ENCODE peak calls at places on chromosomes 3 and 15, in seven cellular contexts. One of them, this sample, is unnamed.

GRCh38 chr3:134601539-134602439 is 49.0 kb downstream of the KY start:
- DNase-seq in sigmoid colon: no peak
- DNase-seq in breast epithelium: no peak
- DNase-seq in uterus: no peak
- DNase-seq in H9: peak; percentile 84
- DNase-seq in pancreas: peak; percentile 12
- DNase-seq in CD4-positive, alpha-beta T cell: no peak
- DNase-seq in this sample: no peak

GRCh38 chr3:63344676-63345075 is 66.6 kb downstream of the SYNPR start:
- DNase-seq in breast epithelium: no peak
- DNase-seq in uterus: no peak
- DNase-seq in pancreas: no peak
- DNase-seq in CD4-positive, alpha-beta T cell: no peak
- DNase-seq in H9: peak; percentile 49
- DNase-seq in sigmoid colon: no peak
- DNase-seq in this sample: no peak

GRCh38 chr3:172613845-172614244 is 90.6 kb upstream of the TNFSF10 start:
- DNase-seq in pancreas: no peak
- DNase-seq in H9: no peak
- DNase-seq in sigmoid colon: no peak
- DNase-seq in CD4-positive, alpha-beta T cell: no peak
- DNase-seq in uterus: no peak
- DNase-seq in breast epithelium: no peak
- DNase-seq in this sample: no peak

GRCh38 chr15:79635149-79635771 is 203.1 kb downstream of the MINAR1 start:
- DNase-seq in CD4-positive, alpha-beta T cell: no peak
- DNase-seq in pancreas: no peak
- DNase-seq in breast epithelium: no peak
- DNase-seq in H9: no peak
- DNase-seq in sigmoid colon: no peak
- DNase-seq in uterus: no peak
- DNase-seq in this sample: no peak

GRCh38 chr15:70049701-70050445 is 47.8 kb downstream of the TLE3 start:
- DNase-seq in pancreas: no peak
- DNase-seq in H9: no peak
- DNase-seq in uterus: no peak
- DNase-seq in sigmoid colon: peak; percentile 54
- DNase-seq in breast epithelium: no peak
- DNase-seq in CD4-positive, alpha-beta T cell: no peak
- DNase-seq in this sample: no peak

GRCh38 chr3:24259901-24260512 is 234.6 kb downstream of the THRB start:
- DNase-seq in breast epithelium: no peak
- DNase-seq in sigmoid colon: no peak
- DNase-seq in H9: no peak
- DNase-seq in pancreas: no peak
- DNase-seq in uterus: peak; percentile 35
- DNase-seq in CD4-positive, alpha-beta T cell: no peak
- DNase-seq in this sample: no peak

GRCh38 chr3:152396867-152397266 is 128.1 kb downstream of the MBNL1 start:
- DNase-seq in H9: no peak
- DNase-seq in uterus: no peak
- DNase-seq in sigmoid colon: no peak
- DNase-seq in CD4-positive, alpha-beta T cell: no peak
- DNase-seq in pancreas: no peak
- DNase-seq in breast epithelium: no peak
- DNase-seq in this sample: no peak

GRCh38 chr3:78004578-78004977 is 964.7 kb downstream of the ROBO2 start:
- DNase-seq in CD4-positive, alpha-beta T cell: no peak
- DNase-seq in uterus: no peak
- DNase-seq in pancreas: no peak
- DNase-seq in breast epithelium: no peak
- DNase-seq in H9: no peak
- DNase-seq in sigmoid colon: no peak
- DNase-seq in this sample: no peak

GRCh38 chr15:85414495-85414894 is 34.1 kb downstream of the AKAP13 start:
- DNase-seq in uterus: no peak
- DNase-seq in sigmoid colon: no peak
- DNase-seq in CD4-positive, alpha-beta T cell: no peak
- DNase-seq in pancreas: no peak
- DNase-seq in breast epithelium: no peak
- DNase-seq in H9: no peak
- DNase-seq in this sample: no peak

GRCh38 chr15:99962006-99962561 is 228.8 kb upstream of the LYSMD4 start:
- DNase-seq in H9: no peak
- DNase-seq in CD4-positive, alpha-beta T cell: no peak
- DNase-seq in pancreas: no peak
- DNase-seq in breast epithelium: no peak
- DNase-seq in sigmoid colon: peak; percentile 42
- DNase-seq in uterus: peak; percentile 5
- DNase-seq in this sample: no peak

GRCh38 chr3:40116478-40117162 is 192.9 kb upstream of the EIF1B start:
- DNase-seq in sigmoid colon: no peak
- DNase-seq in CD4-positive, alpha-beta T cell: no peak
- DNase-seq in breast epithelium: no peak
- DNase-seq in H9: no peak
- DNase-seq in pancreas: no peak
- DNase-seq in uterus: no peak
- DNase-seq in this sample: no peak

GRCh38 chr15:78910836-78911235 is 34.0 kb downstream of the CTSH start:
- DNase-seq in uterus: no peak
- DNase-seq in sigmoid colon: no peak
- DNase-seq in CD4-positive, alpha-beta T cell: no peak
- DNase-seq in H9: no peak
- DNase-seq in breast epithelium: no peak
- DNase-seq in pancreas: no peak
- DNase-seq in this sample: no peak

GRCh38 chr3:135895106-135895733 is 70.3 kb upstream of the PPP2R3A start:
- DNase-seq in sigmoid colon: peak; percentile 63
- DNase-seq in H9: peak; percentile 76
- DNase-seq in breast epithelium: peak; percentile 48
- DNase-seq in CD4-positive, alpha-beta T cell: peak; percentile 12
- DNase-seq in pancreas: peak; percentile 52
- DNase-seq in uterus: peak; percentile 56
- DNase-seq in this sample: peak; percentile 28

GRCh38 chr15:83784975-83785374 is 131.1 kb downstream of the ADAMTSL3 start:
- DNase-seq in uterus: no peak
- DNase-seq in pancreas: no peak
- DNase-seq in sigmoid colon: no peak
- DNase-seq in breast epithelium: no peak
- DNase-seq in CD4-positive, alpha-beta T cell: no peak
- DNase-seq in H9: no peak
- DNase-seq in this sample: no peak

GRCh38 chr3:127207727-127208482 is 15.0 kb downstream of the PRR23E start:
- DNase-seq in H9: peak; percentile 15
- DNase-seq in CD4-positive, alpha-beta T cell: no peak
- DNase-seq in uterus: no peak
- DNase-seq in pancreas: no peak
- DNase-seq in sigmoid colon: no peak
- DNase-seq in breast epithelium: no peak
- DNase-seq in this sample: no peak

GRCh38 chr3:16329036-16329791 is 64.2 kb downstream of the OXNAD1 start:
- DNase-seq in CD4-positive, alpha-beta T cell: no peak
- DNase-seq in breast epithelium: no peak
- DNase-seq in sigmoid colon: no peak
- DNase-seq in pancreas: no peak
- DNase-seq in uterus: no peak
- DNase-seq in H9: no peak
- DNase-seq in this sample: no peak

GRCh38 chr3:153624310-153625030 is 462.4 kb downstream of the RAP2B start:
- DNase-seq in pancreas: no peak
- DNase-seq in uterus: no peak
- DNase-seq in CD4-positive, alpha-beta T cell: peak; percentile 11
- DNase-seq in H9: no peak
- DNase-seq in sigmoid colon: no peak
- DNase-seq in breast epithelium: no peak
- DNase-seq in this sample: no peak

GRCh38 chr3:129439381-129439816 is 349 bp downstream of the MBD4 start:
- DNase-seq in H9: no peak
- DNase-seq in uterus: peak; percentile 58
- DNase-seq in CD4-positive, alpha-beta T cell: peak; percentile 33
- DNase-seq in sigmoid colon: peak; percentile 85
- DNase-seq in pancreas: peak; percentile 64
- DNase-seq in breast epithelium: peak; percentile 31
- DNase-seq in this sample: peak; percentile 29

GRCh38 chr3:127762077-127762786 is 60.1 kb downstream of the MGLL start:
- DNase-seq in CD4-positive, alpha-beta T cell: no peak
- DNase-seq in H9: no peak
- DNase-seq in pancreas: no peak
- DNase-seq in breast epithelium: no peak
- DNase-seq in uterus: no peak
- DNase-seq in sigmoid colon: peak; percentile 81
- DNase-seq in this sample: no peak

GRCh38 chr3:133490468-133491351 is 82.8 kb upstream of the CDV3 start:
- DNase-seq in H9: no peak
- DNase-seq in CD4-positive, alpha-beta T cell: peak; percentile 40
- DNase-seq in sigmoid colon: no peak
- DNase-seq in breast epithelium: no peak
- DNase-seq in uterus: no peak
- DNase-seq in pancreas: no peak
- DNase-seq in this sample: no peak

GRCh38 chr3:196987022-196987421 is 18.4 kb upstream of the PIGZ start:
- DNase-seq in sigmoid colon: no peak
- DNase-seq in uterus: no peak
- DNase-seq in breast epithelium: no peak
- DNase-seq in pancreas: no peak
- DNase-seq in CD4-positive, alpha-beta T cell: no peak
- DNase-seq in H9: no peak
- DNase-seq in this sample: no peak

GRCh38 chr3:37853691-37854413 is 7.8 kb upstream of the CTDSPL start:
- DNase-seq in CD4-positive, alpha-beta T cell: no peak
- DNase-seq in breast epithelium: peak; percentile 92
- DNase-seq in pancreas: no peak
- DNase-seq in H9: no peak
- DNase-seq in uterus: no peak
- DNase-seq in sigmoid colon: no peak
- DNase-seq in this sample: no peak

GRCh38 chr15:58346361-58346760 is 85.4 kb upstream of the LIPC start:
- DNase-seq in CD4-positive, alpha-beta T cell: no peak
- DNase-seq in breast epithelium: no peak
- DNase-seq in pancreas: no peak
- DNase-seq in H9: no peak
- DNase-seq in sigmoid colon: no peak
- DNase-seq in uterus: no peak
- DNase-seq in this sample: no peak

GRCh38 chr3:134242649-134243637 is 7.7 kb downstream of the RYK start:
- DNase-seq in sigmoid colon: no peak
- DNase-seq in breast epithelium: no peak
- DNase-seq in H9: no peak
- DNase-seq in pancreas: no peak
- DNase-seq in uterus: peak; percentile 24
- DNase-seq in CD4-positive, alpha-beta T cell: no peak
- DNase-seq in this sample: no peak

GRCh38 chr3:38834110-38834509 is 18.1 kb upstream of the SCN10A start:
- DNase-seq in H9: peak; percentile 83
- DNase-seq in sigmoid colon: peak; percentile 67
- DNase-seq in breast epithelium: no peak
- DNase-seq in CD4-positive, alpha-beta T cell: peak; percentile 1
- DNase-seq in uterus: peak; percentile 75
- DNase-seq in pancreas: no peak
- DNase-seq in this sample: no peak

GRCh38 chr15:25061808-25062550 is 107.2 kb downstream of the SNRPN start:
- DNase-seq in breast epithelium: no peak
- DNase-seq in pancreas: no peak
- DNase-seq in uterus: peak; percentile 2
- DNase-seq in sigmoid colon: no peak
- DNase-seq in CD4-positive, alpha-beta T cell: no peak
- DNase-seq in H9: no peak
- DNase-seq in this sample: no peak

GRCh38 chr15:25059698-25060471 is 105.1 kb downstream of the SNRPN start:
- DNase-seq in pancreas: no peak
- DNase-seq in H9: peak; percentile 22
- DNase-seq in CD4-positive, alpha-beta T cell: no peak
- DNase-seq in uterus: peak; percentile 2
- DNase-seq in breast epithelium: no peak
- DNase-seq in sigmoid colon: no peak
- DNase-seq in this sample: no peak

GRCh38 chr15:25060472-25060803 is 105.7 kb downstream of the SNRPN start:
- DNase-seq in pancreas: peak; percentile 8
- DNase-seq in H9: peak; percentile 18
- DNase-seq in CD4-positive, alpha-beta T cell: no peak
- DNase-seq in uterus: peak; percentile 4
- DNase-seq in breast epithelium: no peak
- DNase-seq in sigmoid colon: no peak
- DNase-seq in this sample: no peak

GRCh38 chr15:25062551-25063430 is 108.0 kb downstream of the SNRPN start:
- DNase-seq in sigmoid colon: peak; percentile 10
- DNase-seq in H9: no peak
- DNase-seq in pancreas: no peak
- DNase-seq in breast epithelium: no peak
- DNase-seq in CD4-positive, alpha-beta T cell: no peak
- DNase-seq in uterus: peak; percentile 1
- DNase-seq in this sample: no peak

GRCh38 chr15:25060996-25061620 is 106.3 kb downstream of the SNRPN start:
- DNase-seq in sigmoid colon: no peak
- DNase-seq in H9: peak; percentile 12
- DNase-seq in uterus: peak; percentile 5
- DNase-seq in CD4-positive, alpha-beta T cell: no peak
- DNase-seq in pancreas: peak; percentile 5
- DNase-seq in breast epithelium: no peak
- DNase-seq in this sample: no peak
- H3K9me3 ChIP-seq in sigmoid colon: peaks cover 99% of the 10 kb centered on the region
- H3K9me3 ChIP-seq in H9: peaks cover 96% of the 10 kb centered on the region
- H3K9me3 ChIP-seq in uterus: peaks cover 98% of the 10 kb centered on the region
- H3K9me3 ChIP-seq in CD4-positive, alpha-beta T cell: peaks cover 100% of the 10 kb centered on the region
- H3K9me3 ChIP-seq in pancreas: no peaks in the 10 kb centered on the region
- H3K9me3 ChIP-seq in breast epithelium: peaks cover 100% of the 10 kb centered on the region
- H3K9me3 ChIP-seq in this sample: peaks cover 51% of the 10 kb centered on the region

GRCh38 chr15:25094066-25094465 is 139.3 kb downstream of the SNRPN start:
- DNase-seq in breast epithelium: no peak
- DNase-seq in sigmoid colon: no peak
- DNase-seq in uterus: no peak
- DNase-seq in H9: no peak
- DNase-seq in pancreas: no peak
- DNase-seq in CD4-positive, alpha-beta T cell: no peak
- DNase-seq in this sample: no peak
- H3K9me3 ChIP-seq in breast epithelium: peaks cover 78% of the 10 kb centered on the region
- H3K9me3 ChIP-seq in sigmoid colon: peaks cover 59% of the 10 kb centered on the region
- H3K9me3 ChIP-seq in uterus: peaks cover 49% of the 10 kb centered on the region
- H3K9me3 ChIP-seq in H9: peaks cover 52% of the 10 kb centered on the region
- H3K9me3 ChIP-seq in pancreas: no peaks in the 10 kb centered on the region
- H3K9me3 ChIP-seq in CD4-positive, alpha-beta T cell: peaks cover 92% of the 10 kb centered on the region
- H3K9me3 ChIP-seq in this sample: peaks cover 31% of the 10 kb centered on the region

GRCh38 chr15:26531489-26531888 is 241.4 kb downstream of the GABRB3 start:
- DNase-seq in CD4-positive, alpha-beta T cell: no peak
- DNase-seq in uterus: no peak
- DNase-seq in sigmoid colon: no peak
- DNase-seq in H9: no peak
- DNase-seq in pancreas: no peak
- DNase-seq in breast epithelium: no peak
- DNase-seq in this sample: no peak
- H3K9me3 ChIP-seq in CD4-positive, alpha-beta T cell: no peaks in the 10 kb centered on the region
- H3K9me3 ChIP-seq in uterus: peaks cover 4% of the 10 kb centered on the region
- H3K9me3 ChIP-seq in sigmoid colon: no peaks in the 10 kb centered on the region
- H3K9me3 ChIP-seq in H9: no peaks in the 10 kb centered on the region
- H3K9me3 ChIP-seq in pancreas: no peaks in the 10 kb centered on the region
- H3K9me3 ChIP-seq in breast epithelium: no peaks in the 10 kb centered on the region
- H3K9me3 ChIP-seq in this sample: no peaks in the 10 kb centered on the region

DNA sequence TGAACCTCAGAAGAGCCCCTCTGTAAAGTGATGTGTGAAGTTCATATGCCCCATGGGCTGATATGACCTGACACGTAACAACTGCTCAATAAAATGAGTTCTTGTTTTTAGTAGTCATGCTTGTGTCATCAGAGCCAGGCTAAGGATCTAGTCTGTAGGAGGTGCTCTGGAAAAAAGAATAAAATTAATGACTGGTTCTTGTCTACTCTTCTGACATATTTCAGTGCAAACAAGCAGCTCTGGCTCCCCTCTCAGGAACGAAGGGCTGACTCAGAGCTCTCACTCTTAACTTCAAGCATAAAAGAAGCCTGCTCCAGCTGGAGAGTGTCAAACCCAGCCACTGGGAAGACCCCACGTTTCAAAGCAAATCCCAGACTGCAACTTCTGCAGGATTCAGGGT is 77.0 kb downstream of the LRIG1 start:
- DNase-seq in CD4-positive, alpha-beta T cell: no peak
- DNase-seq in pancreas: no peak
- DNase-seq in sigmoid colon: peak; percentile 88
- DNase-seq in breast epithelium: no peak
- DNase-seq in H9: no peak
- DNase-seq in uterus: peak; percentile 85
- DNase-seq in this sample: no peak
- H3K9me3 ChIP-seq in CD4-positive, alpha-beta T cell: peaks cover 9% of the 10 kb centered on the region
- H3K9me3 ChIP-seq in pancreas: no peaks in the 10 kb centered on the region
- H3K9me3 ChIP-seq in sigmoid colon: no peaks in the 10 kb centered on the region
- H3K9me3 ChIP-seq in breast epithelium: peaks cover 8% of the 10 kb centered on the region
- H3K9me3 ChIP-seq in H9: peaks cover 17% of the 10 kb centered on the region
- H3K9me3 ChIP-seq in uterus: no peaks in the 10 kb centered on the region
- H3K9me3 ChIP-seq in this sample: no peaks in the 10 kb centered on the region